ENCODE peak calls at places on chromosomes 12 and 14, in four cellular contexts. O is lower lobe of right lung, U is uterus, Z is hepatocyte. D is an unnamed sample.
A peak's percentile ranks its signal among the peaks of the same experiment; 100 is the strongest.

GRCh38 chr12:26158078-26158764 is 33.4 kb upstream of the BHLHE41 start:
- DNase-seq in O (no peak), U (no peak), Z (no peak), D (no peak)

GRCh38 chr12:104746689-104747088 is 211.4 kb downstream of the SLC41A2 start:
- DNase-seq in O (no peak), U (no peak), Z (no peak), D (no peak)

GRCh38 chr12:77122236-77122635 is 56.9 kb upstream of the E2F7 start:
- DNase-seq in O (no peak), U (no peak), Z (peak; percentile 30), D (no peak)

GRCh38 chr12:122523280-122523679 is 3.5 kb downstream of the RSRC2 start:
- DNase-seq in O (no peak), U (no peak), Z (peak; percentile 19), D (no peak)

GRCh38 chr14:23564876-23565275 is 2.7 kb downstream of the AP1G2 start:
- DNase-seq in O (no peak), U (no peak), Z (no peak), D (no peak)

GRCh38 chr12:57471-57980 is 9.0 kb upstream of the IQSEC3 start:
- DNase-seq in O (no peak), U (no peak), Z (no peak), D (no peak)

GRCh38 chr12:58425481-58426392 is 484.4 kb downstream of the ATP23 start:
- DNase-seq in O (no peak), U (no peak), Z (peak; percentile 67), D (no peak)

GRCh38 chr12:53096089-53096741 is 1.3 kb upstream of the IGFBP6 start:
- DNase-seq in O (no peak), U (peak; percentile 86), Z (no peak), D (peak; percentile 82)

GRCh38 chr12:52526511-52526951 is 6.3 kb upstream of the KRT5 start:
- DNase-seq in O (no peak), U (no peak), Z (no peak), D (no peak)

GRCh38 chr14:61569783-61570182 is 125.5 kb upstream of the HIF1A start:
- DNase-seq in O (peak; percentile 79), U (no peak), Z (no peak), D (peak; percentile 55)

GRCh38 chr14:91405241-91405721 is 12.3 kb downstream of the CCDC88C start:
- DNase-seq in O (no peak), U (no peak), Z (no peak), D (no peak)

GRCh38 chr14:96167224-96168148 is 37.2 kb upstream of the BDKRB2 start:
- DNase-seq in O (no peak), U (no peak), Z (peak; percentile 75), D (no peak)

GRCh38 chr14:33332497-33332896 is 393.8 kb downstream of the NPAS3 start:
- DNase-seq in O (no peak), U (no peak), Z (no peak), D (no peak)

GRCh38 chr12:100688451-100688864 is 106.1 kb upstream of the ANO4 start:
- DNase-seq in O (no peak), U (no peak), Z (no peak), D (no peak)

GRCh38 chr12:98754095-98754494 is 109.0 kb downstream of the APAF1 start:
- DNase-seq in O (no peak), U (no peak), Z (peak; percentile 69), D (no peak)

GRCh38 chr12:45557020-45557419 is 172.5 kb upstream of the ARID2 start:
- DNase-seq in O (no peak), U (no peak), Z (no peak), D (no peak)

GRCh38 chr14:104661086-104661485 is 28.3 kb upstream of the INF2 start:
- DNase-seq in O (no peak), U (no peak), Z (no peak), D (no peak)

GRCh38 chr14:90429764-90430163 is 32.9 kb downstream of the CALM1 start:
- DNase-seq in O (no peak), U (no peak), Z (no peak), D (no peak)

GRCh38 chr12:117126335-117126734 is 27.1 kb upstream of the TESC start:
- DNase-seq in O (no peak), U (no peak), Z (no peak), D (no peak)

GRCh38 chr14:64289571-64289970 is 4.6 kb downstream of the ESR2 start:
- DNase-seq in O (no peak), U (no peak), Z (no peak), D (no peak)

GRCh38 chr14:64296561-64296960 is 2.4 kb upstream of the ESR2 start:
- DNase-seq in O (no peak), U (peak; percentile 31), Z (peak; percentile 17), D (no peak)

GRCh38 chr14:64294672-64295413 is 672 bp upstream of the ESR2 start:
- DNase-seq in O (peak; percentile 85), U (peak; percentile 28), Z (peak; percentile 87), D (peak; percentile 68)

GRCh38 chr14:64292197-64292596 is 2.0 kb downstream of the ESR2 start:
- DNase-seq in O (no peak), U (no peak), Z (no peak), D (no peak)

GRCh38 chr14:64293976-64294671 is at the start of gene ESR2:
- DNase-seq in O (peak; percentile 51), U (peak; percentile 18), Z (peak; percentile 43), D (peak; percentile 19)
- TF ChIP-seq CTCF in O (peak; percentile 10), U (no peak), Z (peak; percentile 39), D (no peak)

GRCh38 chr14:93926873-93927571 is at the start of gene FAM181A:
- DNase-seq in O (peak; percentile 80), U (no peak), Z (no peak), D (no peak)

GRCh38 chr14:93926209-93926872 is 803 bp upstream of the FAM181A start:
- DNase-seq in O (peak; percentile 67), U (no peak), Z (no peak), D (no peak)

GRCh38 chr14:93929048-93929535 is 1.9 kb downstream of the FAM181A start:
- DNase-seq in O (no peak), U (no peak), Z (no peak), D (no peak)

GRCh38 chr14:93928184-93929047 is 1.3 kb downstream of the FAM181A start:
- DNase-seq in O (no peak), U (no peak), Z (no peak), D (no peak)

GRCh38 chr14:93927746-93928145 is 602 bp downstream of the FAM181A start:
- DNase-seq in O (no peak), U (no peak), Z (no peak), D (no peak)
- H3K4me1 ChIP-seq in O (no peaks in the 10 kb centered on the region), U (no peaks in the 10 kb centered on the region), Z (no peaks in the 10 kb centered on the region), D (no peaks in the 10 kb centered on the region)

DNA sequence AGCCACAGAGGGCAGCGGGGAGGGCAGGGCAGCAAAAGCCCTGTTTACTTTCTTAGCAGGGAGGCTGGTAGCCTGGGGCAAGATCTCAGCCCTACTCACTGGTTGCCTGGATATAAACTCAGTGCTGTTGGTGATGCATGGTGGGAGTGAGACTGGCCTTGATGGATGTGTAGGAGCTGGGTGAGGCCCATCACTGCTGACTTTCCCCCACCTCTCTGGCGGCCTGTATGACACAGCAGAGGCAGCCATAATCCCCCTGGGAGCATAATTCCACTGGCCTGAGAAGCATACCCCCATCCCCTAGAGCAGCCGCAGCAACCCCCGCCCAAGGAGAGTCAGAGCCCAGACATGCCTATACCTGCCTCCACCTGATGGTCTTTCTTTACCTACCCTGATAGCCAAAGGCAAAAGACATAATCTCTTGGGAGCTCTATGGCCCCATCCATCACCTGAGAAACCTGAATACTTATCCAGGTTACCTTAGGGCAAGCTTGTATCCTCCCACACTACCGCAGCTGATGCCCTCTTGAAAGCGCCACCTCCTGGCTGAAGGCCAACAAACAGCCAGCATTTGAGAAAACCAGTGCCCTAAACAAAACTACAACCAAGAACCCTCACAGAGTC is 59.3 kb downstream of the DNAI7 start:
- DNase-seq in O (no peak), U (no peak), Z (no peak), D (no peak)
- TF ChIP-seq CTCF in O (no peak), U (no peak), Z (peak; percentile 9), D (no peak)

GRCh38 chr12:56102683-56103065 is 1.7 kb upstream of the PA2G4 start:
- DNase-seq in O (no peak), U (no peak), Z (no peak), D (no peak)
- H3K4me1 ChIP-seq in O (peaks cover 28% of the 10 kb centered on the region), U (no peaks in the 10 kb centered on the region), Z (peaks cover 12% of the 10 kb centered on the region), D (peaks cover 35% of the 10 kb centered on the region)

DNA sequence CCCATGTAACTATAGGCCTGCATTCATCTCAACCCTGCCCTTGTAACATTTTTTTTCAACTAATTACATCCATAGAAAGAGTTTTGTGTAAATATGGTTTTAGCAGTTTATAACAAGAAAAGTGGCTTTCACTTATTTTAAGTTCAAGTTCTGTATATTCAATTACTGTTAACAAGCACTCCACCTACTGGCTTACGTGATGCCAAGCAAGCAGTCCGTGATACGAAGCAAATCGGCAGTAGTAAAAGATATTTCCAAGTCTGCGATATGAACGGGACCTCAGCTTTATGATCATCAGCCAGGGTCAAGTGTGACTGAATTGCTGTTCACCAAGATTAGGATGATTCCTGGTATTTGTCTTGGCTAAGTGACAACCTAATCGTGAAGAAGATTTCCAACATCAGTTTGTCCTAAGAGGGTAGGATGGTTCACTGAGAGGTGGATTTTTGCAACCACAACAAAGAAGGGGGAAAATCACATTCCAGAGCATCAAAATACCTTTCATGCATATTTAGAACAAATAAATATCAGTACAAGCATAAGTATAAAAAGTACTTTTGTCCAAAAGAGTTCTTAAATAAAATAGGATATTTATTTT is 456.2 kb downstream of the FOXG1 start:
- DNase-seq in O (no peak), U (no peak), Z (peak; percentile 40), D (no peak)
- TF ChIP-seq CTCF in O (peak; percentile 40), U (peak; percentile 45), Z (peak; percentile 61), D (no peak)

DNA sequence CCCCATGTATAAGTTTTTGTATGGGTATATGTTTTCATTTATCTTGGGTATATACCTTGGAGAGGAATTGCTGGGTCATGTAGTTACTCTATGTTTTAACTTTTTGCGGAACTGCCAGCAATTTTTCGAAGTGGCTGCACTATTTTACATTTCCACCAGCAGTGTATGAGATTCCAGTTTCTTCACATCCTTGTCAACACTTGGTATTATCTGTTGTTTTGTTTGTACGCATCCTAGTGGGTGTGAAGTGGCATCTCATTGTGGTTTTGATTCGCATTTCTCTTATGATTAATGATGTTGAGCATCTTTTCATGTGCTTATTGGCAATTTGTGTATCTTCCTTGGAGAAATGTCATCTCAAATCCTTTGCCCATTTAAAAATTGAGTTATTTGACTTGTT is 6.9 kb downstream of the ANKRD13A start:
- DNase-seq in O (no peak), U (no peak), Z (no peak), D (no peak)
- H3K4me1 ChIP-seq in O (peaks cover 33% of the 10 kb centered on the region), U (no peaks in the 10 kb centered on the region), Z (peaks cover 6% of the 10 kb centered on the region), D (peaks cover 18% of the 10 kb centered on the region)

D was measured in left ventricle myocardium inferior.